ENCODE peak calls at places on chromosomes 16 and 17, in eight cellular contexts. D is neural progenitor cell, E is A549, I is SK-N-SH, S is astrocyte, N is PC-3, W is GM23338, V is MM.1S. F is an unnamed sample.

GRCh38 chr17:39676198-39676819 is 8.1 kb downstream of the PNMT start:
- DNase-seq in D (no peak), E (peak), I (no peak), S (no peak), N (no peak), W (no peak), V (no peak), F (peak)

GRCh38 chr16:12815361-12815760 is 11.7 kb upstream of the CPPED1 start:
- DNase-seq in D (no peak), E (no peak), I (no peak), S (no peak), N (no peak), W (no peak), V (no peak), F (peak)

GRCh38 chr16:30875881-30876791 is 17.7 kb downstream of the BCL7C start:
- DNase-seq in D (peak), E (no peak), I (peak), S (no peak), N (no peak), W (peak), V (peak), F (peak)

GRCh38 chr17:3870871-3871306 is 22.0 kb downstream of the CAMKK1 start:
- DNase-seq in D (no peak), E (no peak), I (no peak), S (peak), N (no peak), W (no peak), V (peak), F (no peak)

GRCh38 chr17:51229889-51230288 is 30.0 kb downstream of the MBTD1 start:
- DNase-seq in D (no peak), E (no peak), I (no peak), S (no peak), N (no peak), W (no peak), V (no peak), F (no peak)

GRCh38 chr16:28984619-28985135 is at the start of gene LAT:
- DNase-seq in D (no peak), E (peak), I (no peak), S (no peak), N (no peak), W (no peak), V (peak), F (peak)

GRCh38 chr17:38443356-38444026 is 15.2 kb downstream of the ARHGAP23 start:
- DNase-seq in D (no peak), E (no peak), I (no peak), S (no peak), N (no peak), W (no peak), V (peak), F (no peak)

GRCh38 chr17:44637066-44637465 is 19.2 kb upstream of the MEIOC start:
- DNase-seq in D (no peak), E (no peak), I (no peak), S (no peak), N (peak), W (no peak), V (no peak), F (no peak)

GRCh38 chr16:85798901-85799496 is 345 bp downstream of the EMC8 start:
- DNase-seq in D (no peak), E (peak), I (peak), S (peak), N (no peak), W (peak), V (no peak), F (peak)

GRCh38 chr16:69820926-69821541 is 58.9 kb downstream of the WWP2 start:
- DNase-seq in D (no peak), E (no peak), I (peak), S (peak), N (no peak), W (peak), V (no peak), F (peak)

GRCh38 chr17:51722994-51723393 is 435.5 kb downstream of the CA10 start:
- DNase-seq in D (no peak), E (no peak), I (no peak), S (no peak), N (no peak), W (no peak), V (no peak), F (no peak)

GRCh38 chr16:85137323-85138072 is 25.2 kb upstream of the CIBAR2 start:
- DNase-seq in D (peak), E (peak), I (peak), S (peak), N (peak), W (no peak), V (no peak), F (peak)

GRCh38 chr16:86198201-86199118 is 299.5 kb downstream of the IRF8 start:
- DNase-seq in D (peak), E (no peak), I (no peak), S (no peak), N (no peak), W (no peak), V (no peak), F (no peak)

GRCh38 chr17:18043491-18043890 is 4.3 kb downstream of the GID4 start:
- DNase-seq in D (no peak), E (peak), I (no peak), S (peak), N (peak), W (peak), V (no peak), F (peak)

GRCh38 chr16:17273142-17273561 is 197.6 kb downstream of the XYLT1 start:
- DNase-seq in D (no peak), E (peak), I (no peak), S (peak), N (peak), W (no peak), V (no peak), F (peak)

GRCh38 chr17:21353326-21354010 is 22.7 kb upstream of the KCNJ12 start:
- DNase-seq in D (no peak), E (no peak), I (no peak), S (no peak), N (no peak), W (no peak), V (no peak), F (peak)

GRCh38 chr16:4261557-4262172 is 11.2 kb downstream of the TFAP4 start:
- DNase-seq in D (peak), E (peak), I (peak), S (peak), N (peak), W (peak), V (no peak), F (peak)

GRCh38 chr16:1527836-1528811 is 5.3 kb upstream of the TMEM204 start:
- DNase-seq in D (peak), E (no peak), I (no peak), S (no peak), N (no peak), W (no peak), V (no peak), F (no peak)

GRCh38 chr17:78006338-78006737 is 47.8 kb downstream of the TNRC6C start:
- DNase-seq in D (no peak), E (no peak), I (no peak), S (no peak), N (no peak), W (no peak), V (no peak), F (no peak)

GRCh38 chr17:82375359-82376041 is 3.9 kb downstream of the UTS2R start:
- DNase-seq in D (no peak), E (no peak), I (peak), S (no peak), N (no peak), W (no peak), V (no peak), F (no peak)
- H3K4me2 ChIP-seq in D (no peak), E (no peak), I (peak), S (no peak), N (no peak), W (peak), V (no peak), F (no peak)

DNA sequence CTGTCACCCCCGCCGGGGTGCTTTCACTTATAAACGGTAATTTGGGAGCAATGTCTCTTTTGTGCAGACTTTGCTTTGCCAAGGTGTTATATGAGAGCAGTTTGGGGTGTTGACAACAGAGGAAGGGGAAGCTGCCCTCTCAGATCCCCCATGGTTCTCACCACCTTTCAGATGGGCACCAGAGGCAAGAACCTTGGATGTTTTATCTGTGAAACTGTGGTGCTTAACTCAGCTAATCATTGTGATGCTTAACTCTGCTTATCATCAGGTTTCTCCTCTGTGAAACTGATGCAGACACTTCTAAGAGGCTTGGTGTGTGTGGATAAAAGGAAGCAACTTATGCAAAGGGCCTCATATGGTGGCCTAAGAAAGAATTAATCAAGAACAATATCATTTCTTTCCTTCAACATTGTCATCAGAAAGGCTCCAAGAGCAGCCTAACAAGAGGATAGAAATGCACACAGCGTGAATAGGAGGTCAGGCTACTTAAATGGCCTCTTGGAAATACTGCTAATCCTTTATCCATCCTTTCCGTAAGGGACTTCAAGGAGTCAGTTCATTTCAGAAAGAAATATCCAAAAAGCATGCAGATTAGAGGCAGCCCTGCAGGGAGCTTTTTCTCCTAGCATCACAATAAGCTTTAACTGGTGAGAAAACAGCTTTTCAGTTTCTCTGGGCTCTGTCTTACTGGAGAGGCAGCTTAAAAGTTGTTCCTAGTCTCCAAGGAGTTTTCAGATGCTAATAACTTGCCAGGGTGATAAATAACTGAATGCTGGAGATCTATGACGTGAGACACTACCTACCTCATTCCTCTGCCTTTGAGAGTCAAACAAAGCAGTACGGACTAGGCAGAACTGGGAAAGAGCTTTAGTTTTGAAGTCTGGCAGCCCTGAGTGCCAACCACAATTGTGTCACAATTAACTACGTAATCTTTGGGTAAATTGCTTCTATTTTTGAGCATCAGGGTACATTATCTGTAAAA is 55.0 kb upstream of the CLEC3A start:
- DNase-seq in D (peak), E (no peak), I (no peak), S (no peak), N (no peak), W (peak), V (no peak), F (no peak)
- H3K27ac ChIP-seq in D (peak), E (no peak), I (no peak), S (no peak), N (no peak), W (peak), V (no peak), F (no peak)

GRCh38 chr16:63943568-63943967 is 1178.3 kb downstream of the CDH11 start:
- DNase-seq in D (no peak), E (no peak), I (no peak), S (no peak), N (no peak), W (no peak), V (no peak), F (no peak)

GRCh38 chr16:63947022-63947421 is 1174.8 kb downstream of the CDH11 start:
- DNase-seq in D (no peak), E (no peak), I (no peak), S (no peak), N (no peak), W (no peak), V (no peak), F (no peak)

GRCh38 chr16:63945805-63946204 is 1176.1 kb downstream of the CDH11 start:
- DNase-seq in D (no peak), E (no peak), I (no peak), S (peak), N (no peak), W (no peak), V (no peak), F (peak)
- H3K4me2 ChIP-seq in D (no peak), E (no peak), I (no peak), S (no peak), N (no peak), W (no peak), V (no peak), F (no peak)

GRCh38 chr16:80947708-80948615 is 58.7 kb downstream of the CMC2 start:
- DNase-seq in D (peak), E (no peak), I (no peak), S (no peak), N (peak), W (no peak), V (no peak), F (no peak)
- H3K27ac ChIP-seq in D (no peak), E (no peak), I (no peak), S (no peak), N (peak), W (no peak), V (no peak), F (no peak)

DNA sequence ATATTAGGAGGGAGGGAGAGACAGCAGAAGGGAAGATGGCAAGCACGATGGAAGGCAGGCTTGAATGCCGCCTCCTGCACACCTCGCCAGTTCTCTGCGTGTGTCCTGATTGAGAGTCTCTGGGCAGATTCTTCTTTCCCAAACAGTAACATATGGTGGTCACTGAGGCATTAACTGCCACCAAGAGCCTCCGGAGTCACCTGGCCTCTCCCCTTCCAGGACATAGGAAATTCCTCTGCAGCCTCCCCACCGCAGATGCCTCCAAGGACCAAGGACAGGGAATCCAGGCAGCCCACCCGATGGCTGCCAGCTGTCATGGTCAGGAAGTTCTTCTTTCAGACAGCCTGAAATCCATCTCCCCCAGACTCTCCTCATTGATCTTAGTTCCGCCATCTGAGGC is 149.3 kb downstream of the ENGASE start:
- DNase-seq in D (no peak), E (no peak), I (no peak), S (no peak), N (no peak), W (no peak), V (no peak), F (no peak)
- H3K4me2 ChIP-seq in D (no peak), E (peak), I (no peak), S (no peak), N (no peak), W (no peak), V (no peak), F (no peak)

GRCh38 chr16:48605518-48606110 is 4.4 kb downstream of the N4BP1 start:
- DNase-seq in D (no peak), E (no peak), I (no peak), S (no peak), N (no peak), W (no peak), V (no peak), F (peak)
- H3K27ac ChIP-seq in D (peak), E (no peak), I (no peak), S (no peak), N (no peak), W (peak), V (no peak), F (no peak)